ENCODE peak calls at places on chromosomes 12 and 14, in nine cellular contexts. L is neuronal stem cell, F is body of pancreas, J is right cardiac atrium, V is A673, S is breast epithelium, R is A549, P is esophagus muscularis mucosa, Z is coronary artery. Q is an unnamed sample.

GRCh38 chr14:25233613-25234012 is 183.7 kb upstream of the STXBP6 start:
- DNase-seq in L (no peak), F (no peak), J (no peak), V (no peak), S (no peak), R (no peak), P (no peak), Z (no peak), Q (no peak)

GRCh38 chr14:71441142-71441541 is 491.1 kb upstream of the RGS6 start:
- DNase-seq in L (no peak), F (no peak), J (no peak), V (no peak), S (no peak), R (no peak), P (no peak), Z (no peak), Q (no peak)

GRCh38 chr14:61452452-61452851 is 131.1 kb downstream of the PRKCH start:
- DNase-seq in L (no peak), F (no peak), J (no peak), V (no peak), S (no peak), R (no peak), P (peak), Z (no peak), Q (no peak)

GRCh38 chr12:45381351-45381750 is 165.5 kb downstream of the ANO6 start:
- DNase-seq in L (no peak), F (no peak), J (no peak), V (no peak), S (no peak), R (no peak), P (no peak), Z (no peak), Q (no peak)

GRCh38 chr12:43063642-43064041 is 474.1 kb upstream of the PRICKLE1 start:
- DNase-seq in L (no peak), F (no peak), J (no peak), V (no peak), S (no peak), R (no peak), P (no peak), Z (no peak), Q (no peak)

GRCh38 chr12:6938353-6939186 is 5.0 kb upstream of the RNU7-1 start:
- DNase-seq in L (no peak), F (no peak), J (peak), V (no peak), S (no peak), R (no peak), P (no peak), Z (no peak), Q (no peak)

GRCh38 chr12:54389139-54389508 is 4.6 kb upstream of the ZNF385A start:
- DNase-seq in L (no peak), F (no peak), J (no peak), V (no peak), S (no peak), R (no peak), P (no peak), Z (no peak), Q (no peak)

GRCh38 chr12:212383-212798 is 1.6 kb downstream of the SLC6A12 start:
- DNase-seq in L (no peak), F (no peak), J (no peak), V (no peak), S (no peak), R (no peak), P (no peak), Z (no peak), Q (no peak)

GRCh38 chr14:93033983-93034670 is 81.6 kb downstream of the ITPK1 start:
- DNase-seq in L (no peak), F (no peak), J (no peak), V (peak), S (no peak), R (no peak), P (no peak), Z (no peak), Q (no peak)

GRCh38 chr14:51783765-51784164 is 76.6 kb upstream of the GNG2 start:
- DNase-seq in L (no peak), F (no peak), J (no peak), V (no peak), S (no peak), R (no peak), P (no peak), Z (no peak), Q (no peak)

GRCh38 chr14:65703996-65704395 is 291.5 kb downstream of the FUT8 start:
- DNase-seq in L (no peak), F (no peak), J (no peak), V (no peak), S (no peak), R (no peak), P (no peak), Z (no peak), Q (no peak)

GRCh38 chr12:48334807-48335206 is 15.9 kb downstream of the ZNF641 start:
- DNase-seq in L (no peak), F (no peak), J (no peak), V (no peak), S (no peak), R (no peak), P (no peak), Z (no peak), Q (no peak)

GRCh38 chr14:72638021-72638420 is 255.9 kb downstream of the DPF3 start:
- DNase-seq in L (no peak), F (no peak), J (no peak), V (no peak), S (no peak), R (peak), P (peak), Z (no peak), Q (no peak)

GRCh38 chr14:51602176-51602759 is 49.4 kb upstream of the FRMD6 start:
- DNase-seq in L (no peak), F (no peak), J (no peak), V (no peak), S (no peak), R (no peak), P (no peak), Z (no peak), Q (no peak)

GRCh38 chr14:101723061-101723595 is 38.4 kb upstream of the PPP2R5C start:
- DNase-seq in L (no peak), F (no peak), J (no peak), V (no peak), S (no peak), R (no peak), P (no peak), Z (peak), Q (no peak)
- H3K27ac ChIP-seq in L (no peak), F (no peak), J (no peak), V (no peak), S (no peak), R (no peak), P (no peak), Z (no peak), Q (no peak)

GRCh38 chr12:74071182-74071581 is 466.5 kb upstream of the ATXN7L3B start:
- DNase-seq in L (no peak), F (no peak), J (no peak), V (no peak), S (no peak), R (no peak), P (no peak), Z (no peak), Q (no peak)
- H3K4me3 ChIP-seq in L (no peak), F (no peak), J (no peak), V (no peak), S (no peak), R (no peak), P (no peak), Z (no peak), Q (no peak)

GRCh38 chr12:79676579-79676978 is 14.2 kb downstream of the PAWR start:
- DNase-seq in L (no peak), F (no peak), J (no peak), V (no peak), S (no peak), R (no peak), P (no peak), Z (no peak), Q (no peak)

GRCh38 chr12:79678306-79678705 is 12.5 kb downstream of the PAWR start:
- DNase-seq in L (no peak), F (no peak), J (no peak), V (no peak), S (no peak), R (no peak), P (no peak), Z (no peak), Q (no peak)

GRCh38 chr12:79674629-79675028 is 16.1 kb downstream of the PAWR start:
- DNase-seq in L (no peak), F (no peak), J (no peak), V (no peak), S (no peak), R (no peak), P (no peak), Z (no peak), Q (no peak)

GRCh38 chr12:79677667-79678066 is 13.1 kb downstream of the PAWR start:
- DNase-seq in L (no peak), F (no peak), J (no peak), V (no peak), S (no peak), R (no peak), P (no peak), Z (no peak), Q (no peak)

GRCh38 chr12:79673334-79673733 is 17.4 kb downstream of the PAWR start:
- DNase-seq in L (no peak), F (no peak), J (no peak), V (no peak), S (no peak), R (no peak), P (no peak), Z (no peak), Q (no peak)
- H3K27ac ChIP-seq in L (no peak), F (no peak), J (no peak), V (no peak), S (no peak), R (no peak), P (no peak), Z (no peak), Q (no peak)

DNA sequence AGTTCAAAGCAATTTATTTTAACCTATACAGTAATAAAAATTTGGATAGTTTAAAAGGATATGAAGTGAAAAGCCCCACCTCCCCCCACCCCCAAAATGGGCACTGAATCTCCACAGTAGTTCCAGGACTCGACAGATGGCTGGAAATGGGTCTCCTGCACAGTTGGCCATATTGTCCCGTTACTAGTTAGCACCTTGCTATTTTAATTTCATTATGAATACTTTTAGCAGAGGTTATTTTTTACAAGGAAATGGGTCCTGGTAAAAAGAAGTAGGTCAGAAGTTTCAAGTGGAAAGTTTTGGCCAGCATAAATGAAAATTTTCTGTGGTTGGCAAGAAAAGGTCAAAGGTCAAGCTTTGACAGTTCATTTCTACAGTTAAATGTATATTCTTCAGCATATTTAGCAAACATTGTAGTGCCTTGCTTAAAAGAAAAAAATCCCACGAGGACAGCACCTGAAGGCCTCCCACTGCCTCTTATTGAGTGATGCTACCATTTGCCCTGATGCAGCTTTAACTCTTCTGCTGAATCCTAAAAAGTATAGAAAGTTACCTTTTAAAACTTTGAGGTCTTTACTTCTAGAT is 28.3 kb downstream of the MTHFD1 start:
- DNase-seq in L (no peak), F (no peak), J (no peak), V (no peak), S (no peak), R (no peak), P (no peak), Z (no peak), Q (no peak)
- H3K4me3 ChIP-seq in L (no peak), F (no peak), J (no peak), V (no peak), S (no peak), R (no peak), P (no peak), Z (no peak), Q (no peak)

GRCh38 chr12:16587514-16587913 is 18.4 kb downstream of the LMO3 start:
- DNase-seq in L (no peak), F (no peak), J (no peak), V (no peak), S (no peak), R (no peak), P (no peak), Z (no peak), Q (no peak)
- H3K27ac ChIP-seq in L (no peak), F (peak), J (no peak), V (peak), S (no peak), R (no peak), P (peak), Z (peak), Q (no peak)

GRCh38 chr12:52950553-52950952 is 1.6 kb downstream of the KRT18 start:
- DNase-seq in L (no peak), F (no peak), J (no peak), V (no peak), S (no peak), R (no peak), P (no peak), Z (no peak), Q (no peak)

GRCh38 chr12:52951640-52952039 is 2.7 kb downstream of the KRT18 start:
- DNase-seq in L (no peak), F (no peak), J (no peak), V (no peak), S (no peak), R (no peak), P (no peak), Z (no peak), Q (no peak)

GRCh38 chr12:52951126-52951525 is 2.2 kb downstream of the KRT18 start:
- DNase-seq in L (no peak), F (no peak), J (no peak), V (no peak), S (no peak), R (no peak), P (no peak), Z (no peak), Q (no peak)

GRCh38 chr12:52953181-52953841 is 4.4 kb downstream of the KRT18 start:
- DNase-seq in L (no peak), F (no peak), J (no peak), V (no peak), S (no peak), R (no peak), P (no peak), Z (no peak), Q (no peak)

GRCh38 chr12:52952082-52952801 is 3.3 kb downstream of the KRT18 start:
- DNase-seq in L (no peak), F (peak), J (peak), V (no peak), S (peak), R (no peak), P (no peak), Z (no peak), Q (no peak)
- H3K4me3 ChIP-seq in L (no peak), F (no peak), J (no peak), V (no peak), S (peak), R (peak), P (no peak), Z (no peak), Q (no peak)

DNA sequence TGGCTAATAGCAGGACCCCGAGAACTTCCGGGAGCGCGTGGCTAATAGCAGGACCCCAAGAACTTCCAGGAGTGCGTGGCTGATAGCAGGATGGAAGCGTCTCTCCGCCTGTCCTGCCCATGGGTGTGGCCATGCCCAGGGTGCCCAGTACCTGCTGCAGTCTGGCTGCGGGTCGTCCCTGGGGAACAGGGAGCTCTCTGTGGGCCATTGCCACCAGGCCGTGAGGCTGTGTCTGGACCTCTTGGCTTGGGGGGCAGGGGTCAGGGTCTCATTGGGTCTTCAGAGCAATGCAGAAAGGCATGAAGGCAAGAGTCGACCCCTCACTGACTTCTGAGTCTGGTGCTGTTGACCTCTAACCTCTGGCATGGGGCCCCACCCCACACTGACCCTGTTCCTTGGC is 35.4 kb downstream of the PACS2 start:
- DNase-seq in L (no peak), F (no peak), J (peak), V (no peak), S (no peak), R (no peak), P (no peak), Z (no peak), Q (no peak)
- H3K27ac ChIP-seq in L (no peak), F (no peak), J (no peak), V (no peak), S (no peak), R (no peak), P (no peak), Z (no peak), Q (no peak)

DNA sequence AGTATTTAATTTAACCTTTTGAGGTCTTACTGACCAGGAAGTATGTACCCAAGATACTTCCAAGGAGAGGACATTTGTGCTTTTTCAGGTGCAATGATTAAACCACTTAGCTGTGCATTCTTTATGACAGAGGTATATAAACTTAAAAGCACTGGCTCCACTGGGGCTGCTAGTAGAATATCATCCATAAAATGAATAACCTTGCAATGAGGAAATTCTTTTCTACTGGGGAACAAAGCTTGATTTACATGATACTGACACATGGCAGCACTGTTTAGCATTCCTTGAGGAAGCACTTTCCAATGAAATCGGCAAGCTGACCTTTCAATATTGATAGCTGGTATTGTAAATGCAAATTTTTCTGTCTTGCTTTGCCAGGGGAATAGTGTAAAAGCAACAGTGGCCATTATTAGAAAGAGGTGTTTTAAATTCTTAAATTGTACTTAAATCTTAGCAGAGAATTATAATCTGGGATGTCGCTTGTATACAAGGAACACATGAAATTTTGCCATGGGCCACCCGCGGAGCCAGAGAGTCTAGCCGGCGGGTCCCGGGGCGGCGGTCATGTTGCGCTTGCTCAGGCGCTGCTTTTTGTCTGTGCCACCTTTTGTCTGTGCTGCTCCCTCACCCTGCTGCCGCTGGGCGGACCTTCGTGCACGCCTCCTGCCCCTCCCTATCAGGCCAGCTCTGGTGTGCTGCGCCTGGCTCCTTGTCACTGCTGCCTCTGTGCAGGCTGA is 20.9 kb upstream of the BLTP3B start:
- DNase-seq in L (peak), F (peak), J (peak), V (peak), S (peak), R (peak), P (no peak), Z (peak), Q (peak)
- H3K4me3 ChIP-seq in L (peak), F (no peak), J (peak), V (peak), S (peak), R (peak), P (peak), Z (peak), Q (peak)

GRCh38 chr14:54881761-54882401 is 20.7 kb downstream of the GCH1 start:
- DNase-seq in L (no peak), F (no peak), J (no peak), V (no peak), S (no peak), R (no peak), P (peak), Z (no peak), Q (no peak)
- H3K27ac ChIP-seq in L (no peak), F (no peak), J (peak), V (peak), S (peak), R (no peak), P (peak), Z (peak), Q (peak)

DNA sequence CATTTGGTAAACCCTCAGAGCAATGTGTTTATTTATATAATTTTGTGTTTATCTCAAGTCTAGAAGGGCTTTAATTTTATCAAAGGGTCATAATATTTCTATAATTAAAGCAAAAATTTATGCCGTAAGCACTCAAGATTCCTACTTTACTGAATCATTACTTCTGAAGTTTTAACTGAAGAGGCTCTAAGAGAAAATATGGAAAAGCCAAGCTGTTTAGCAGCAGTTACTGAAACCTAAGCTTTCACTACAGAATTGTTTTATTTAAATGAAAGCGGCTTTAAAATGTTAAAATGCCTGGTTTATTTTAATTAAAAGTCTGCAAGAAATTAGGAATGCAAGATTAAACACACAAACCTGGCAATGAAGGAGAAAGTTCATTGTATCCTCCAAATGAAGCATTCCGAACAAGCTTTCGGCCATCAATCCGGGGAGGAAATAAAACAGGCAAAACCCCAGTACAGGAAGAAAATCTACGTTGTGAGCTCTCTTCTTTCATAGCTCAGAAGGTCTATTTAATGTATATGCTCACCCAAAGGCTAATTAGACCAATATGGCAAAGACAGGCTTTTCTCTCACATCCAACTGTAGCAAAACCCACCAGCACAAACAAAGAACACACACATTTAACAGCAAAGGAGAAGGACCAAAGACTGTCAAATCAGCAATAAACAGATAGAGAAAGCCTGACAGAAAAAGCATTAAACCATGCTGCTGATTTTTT is 74.1 kb upstream of the BBS10 start:
- DNase-seq in L (no peak), F (no peak), J (no peak), V (peak), S (no peak), R (no peak), P (no peak), Z (no peak), Q (no peak)
- H3K4me3 ChIP-seq in L (no peak), F (no peak), J (no peak), V (peak), S (peak), R (no peak), P (no peak), Z (no peak), Q (no peak)

Q was measured in tibial artery.